ENCODE peak calls at places on chromosomes 5 and 9, in four cellular contexts. G is IMR-90, B is cardiac fibroblast, U is Caco-2. K is an unnamed sample.

GRCh38 chr9:73269430-73270101 is 117.9 kb downstream of the ANXA1 start:
- DNase-seq in G (peak; percentile 2), B (peak; percentile 49), U (no peak), K (no peak)

GRCh38 chr9:106075991-106076390 is 381.6 kb downstream of the TMEM38B start:
- DNase-seq in G (peak; percentile 4), B (peak; percentile 16), U (no peak), K (no peak)

GRCh38 chr9:137236238-137236935 is 4.7 kb upstream of the TUBB4B start:
- DNase-seq in G (peak; percentile 63), B (peak; percentile 79), U (peak; percentile 91), K (no peak)

GRCh38 chr5:154164182-154164581 is 26.4 kb upstream of the GALNT10 start:
- DNase-seq in G (no peak), B (no peak), U (no peak), K (no peak)

GRCh38 chr5:33721491-33722245 is 170.1 kb downstream of the ADAMTS12 start:
- DNase-seq in G (peak; percentile 81), B (no peak), U (no peak), K (no peak)

GRCh38 chr5:134857401-134857800 is 11.6 kb downstream of the C5orf24 start:
- DNase-seq in G (no peak), B (no peak), U (no peak), K (no peak)

GRCh38 chr5:107533946-107534876 is 136.5 kb downstream of the EFNA5 start:
- DNase-seq in G (no peak), B (no peak), U (no peak), K (no peak)

GRCh38 chr9:76374702-76375543 is 19.3 kb downstream of the RFK start:
- DNase-seq in G (peak; percentile 96), B (peak; percentile 91), U (peak; percentile 75), K (peak; percentile 85)

GRCh38 chr9:87193925-87194380 is 246.6 kb upstream of the GAS1 start:
- DNase-seq in G (peak; percentile 94), B (peak; percentile 79), U (no peak), K (no peak)

GRCh38 chr5:137498301-137498735 is 808 bp downstream of the SPOCK1 start:
- DNase-seq in G (no peak), B (peak; percentile 42), U (no peak), K (no peak)

GRCh38 chr5:142287096-142287972 is 37.5 kb downstream of the SPRY4 start:
- DNase-seq in G (no peak), B (no peak), U (no peak), K (no peak)

GRCh38 chr5:68725905-68726683 is 367.7 kb upstream of the SLC30A5 start:
- DNase-seq in G (no peak), B (no peak), U (no peak), K (no peak)

K was measured in glomerular endothelial cell.